ENCODE peak calls at places on chromosome 1, in eight cellular contexts. One of them, this sample, is unnamed.

GRCh38 chr1:202143768-202144509 is 598 bp downstream of the ARL8A start:
- DNase-seq in esophagus squamous epithelium: no peak
- DNase-seq in RPMI8226: peak; percentile 46
- DNase-seq in GM12865: peak; percentile 59
- DNase-seq in NCI-H1092 treated with DMSO at 0.1 percent for 48 hours: peak; percentile 29
- DNase-seq in CD8-positive, alpha-beta memory T cell: no peak
- DNase-seq in thoracic aorta: no peak
- DNase-seq in stimulated activated CD8-positive, alpha-beta memory T cell treated with anti-CD3 and anti-CD28 coated beads, Interleukin-12 subunit alpha, Interleukin-12 subunit beta, amount 100 ng/mL, for 1 hour: no peak
- DNase-seq in this sample: no peak

GRCh38 chr1:182191716-182192115 is 130.2 kb upstream of the ZNF648 start:
- DNase-seq in esophagus squamous epithelium: no peak
- DNase-seq in RPMI8226: no peak
- DNase-seq in GM12865: no peak
- DNase-seq in NCI-H1092 treated with DMSO at 0.1 percent for 48 hours: no peak
- DNase-seq in CD8-positive, alpha-beta memory T cell: no peak
- DNase-seq in thoracic aorta: no peak
- DNase-seq in stimulated activated CD8-positive, alpha-beta memory T cell treated with anti-CD3 and anti-CD28 coated beads, Interleukin-12 subunit alpha, Interleukin-12 subunit beta, amount 100 ng/mL, for 1 hour: no peak
- DNase-seq in this sample: no peak

GRCh38 chr1:229208481-229208880 is 62.4 kb upstream of the RAB4A start:
- DNase-seq in esophagus squamous epithelium: no peak
- DNase-seq in RPMI8226: no peak
- DNase-seq in GM12865: no peak
- DNase-seq in NCI-H1092 treated with DMSO at 0.1 percent for 48 hours: no peak
- DNase-seq in CD8-positive, alpha-beta memory T cell: no peak
- DNase-seq in thoracic aorta: no peak
- DNase-seq in stimulated activated CD8-positive, alpha-beta memory T cell treated with anti-CD3 and anti-CD28 coated beads, Interleukin-12 subunit alpha, Interleukin-12 subunit beta, amount 100 ng/mL, for 1 hour: no peak
- DNase-seq in this sample: no peak

GRCh38 chr1:103416681-103417318 is 108.7 kb upstream of the RNPC3 start:
- DNase-seq in esophagus squamous epithelium: no peak
- DNase-seq in RPMI8226: no peak
- DNase-seq in GM12865: no peak
- DNase-seq in NCI-H1092 treated with DMSO at 0.1 percent for 48 hours: no peak
- DNase-seq in CD8-positive, alpha-beta memory T cell: no peak
- DNase-seq in thoracic aorta: no peak
- DNase-seq in stimulated activated CD8-positive, alpha-beta memory T cell treated with anti-CD3 and anti-CD28 coated beads, Interleukin-12 subunit alpha, Interleukin-12 subunit beta, amount 100 ng/mL, for 1 hour: no peak
- DNase-seq in this sample: no peak

GRCh38 chr1:196355206-196355786 is 252.9 kb downstream of the KCNT2 start:
- DNase-seq in esophagus squamous epithelium: no peak
- DNase-seq in RPMI8226: peak; percentile 15
- DNase-seq in GM12865: peak; percentile 5
- DNase-seq in NCI-H1092 treated with DMSO at 0.1 percent for 48 hours: peak; percentile 31
- DNase-seq in CD8-positive, alpha-beta memory T cell: no peak
- DNase-seq in thoracic aorta: no peak
- DNase-seq in stimulated activated CD8-positive, alpha-beta memory T cell treated with anti-CD3 and anti-CD28 coated beads, Interleukin-12 subunit alpha, Interleukin-12 subunit beta, amount 100 ng/mL, for 1 hour: no peak
- DNase-seq in this sample: no peak

GRCh38 chr1:220084460-220084859 is 5.1 kb downstream of the BPNT1 start:
- DNase-seq in esophagus squamous epithelium: no peak
- DNase-seq in RPMI8226: no peak
- DNase-seq in GM12865: no peak
- DNase-seq in NCI-H1092 treated with DMSO at 0.1 percent for 48 hours: no peak
- DNase-seq in CD8-positive, alpha-beta memory T cell: no peak
- DNase-seq in thoracic aorta: no peak
- DNase-seq in stimulated activated CD8-positive, alpha-beta memory T cell treated with anti-CD3 and anti-CD28 coated beads, Interleukin-12 subunit alpha, Interleukin-12 subunit beta, amount 100 ng/mL, for 1 hour: no peak
- DNase-seq in this sample: no peak

GRCh38 chr1:31627930-31628421 is 10.5 kb downstream of the HCRTR1 start:
- DNase-seq in esophagus squamous epithelium: no peak
- DNase-seq in RPMI8226: no peak
- DNase-seq in GM12865: no peak
- DNase-seq in NCI-H1092 treated with DMSO at 0.1 percent for 48 hours: no peak
- DNase-seq in CD8-positive, alpha-beta memory T cell: no peak
- DNase-seq in thoracic aorta: peak; percentile 53
- DNase-seq in stimulated activated CD8-positive, alpha-beta memory T cell treated with anti-CD3 and anti-CD28 coated beads, Interleukin-12 subunit alpha, Interleukin-12 subunit beta, amount 100 ng/mL, for 1 hour: no peak
- DNase-seq in this sample: no peak

GRCh38 chr1:24705260-24706073 is 39.8 kb upstream of the CLIC4 start:
- DNase-seq in esophagus squamous epithelium: no peak
- DNase-seq in RPMI8226: peak; percentile 99
- DNase-seq in GM12865: peak; percentile 51
- DNase-seq in NCI-H1092 treated with DMSO at 0.1 percent for 48 hours: peak; percentile 99
- DNase-seq in CD8-positive, alpha-beta memory T cell: no peak
- DNase-seq in thoracic aorta: no peak
- DNase-seq in stimulated activated CD8-positive, alpha-beta memory T cell treated with anti-CD3 and anti-CD28 coated beads, Interleukin-12 subunit alpha, Interleukin-12 subunit beta, amount 100 ng/mL, for 1 hour: no peak
- DNase-seq in this sample: no peak

GRCh38 chr1:89910780-89911179 is 84.1 kb upstream of the ZNF326 start:
- DNase-seq in esophagus squamous epithelium: no peak
- DNase-seq in RPMI8226: no peak
- DNase-seq in GM12865: no peak
- DNase-seq in NCI-H1092 treated with DMSO at 0.1 percent for 48 hours: no peak
- DNase-seq in CD8-positive, alpha-beta memory T cell: no peak
- DNase-seq in thoracic aorta: no peak
- DNase-seq in stimulated activated CD8-positive, alpha-beta memory T cell treated with anti-CD3 and anti-CD28 coated beads, Interleukin-12 subunit alpha, Interleukin-12 subunit beta, amount 100 ng/mL, for 1 hour: no peak
- DNase-seq in this sample: no peak

GRCh38 chr1:201505505-201505893 is 1.4 kb downstream of the CSRP1 start:
- DNase-seq in esophagus squamous epithelium: no peak
- DNase-seq in RPMI8226: no peak
- DNase-seq in GM12865: no peak
- DNase-seq in NCI-H1092 treated with DMSO at 0.1 percent for 48 hours: peak; percentile 73
- DNase-seq in CD8-positive, alpha-beta memory T cell: no peak
- DNase-seq in thoracic aorta: no peak
- DNase-seq in stimulated activated CD8-positive, alpha-beta memory T cell treated with anti-CD3 and anti-CD28 coated beads, Interleukin-12 subunit alpha, Interleukin-12 subunit beta, amount 100 ng/mL, for 1 hour: no peak
- DNase-seq in this sample: no peak

GRCh38 chr1:160888926-160889325 is 3.9 kb upstream of the ITLN1 start:
- DNase-seq in esophagus squamous epithelium: no peak
- DNase-seq in RPMI8226: no peak
- DNase-seq in GM12865: no peak
- DNase-seq in NCI-H1092 treated with DMSO at 0.1 percent for 48 hours: no peak
- DNase-seq in CD8-positive, alpha-beta memory T cell: no peak
- DNase-seq in thoracic aorta: no peak
- DNase-seq in stimulated activated CD8-positive, alpha-beta memory T cell treated with anti-CD3 and anti-CD28 coated beads, Interleukin-12 subunit alpha, Interleukin-12 subunit beta, amount 100 ng/mL, for 1 hour: no peak
- DNase-seq in this sample: no peak

GRCh38 chr1:214006845-214007244 is 19.1 kb downstream of the PROX1 start:
- DNase-seq in esophagus squamous epithelium: no peak
- DNase-seq in RPMI8226: no peak
- DNase-seq in GM12865: no peak
- DNase-seq in NCI-H1092 treated with DMSO at 0.1 percent for 48 hours: no peak
- DNase-seq in CD8-positive, alpha-beta memory T cell: no peak
- DNase-seq in thoracic aorta: no peak
- DNase-seq in stimulated activated CD8-positive, alpha-beta memory T cell treated with anti-CD3 and anti-CD28 coated beads, Interleukin-12 subunit alpha, Interleukin-12 subunit beta, amount 100 ng/mL, for 1 hour: no peak
- DNase-seq in this sample: no peak

GRCh38 chr1:95640746-95641145 is 406.7 kb downstream of the RWDD3 start:
- DNase-seq in esophagus squamous epithelium: no peak
- DNase-seq in RPMI8226: peak; percentile 2
- DNase-seq in GM12865: no peak
- DNase-seq in NCI-H1092 treated with DMSO at 0.1 percent for 48 hours: peak; percentile 67
- DNase-seq in CD8-positive, alpha-beta memory T cell: no peak
- DNase-seq in thoracic aorta: no peak
- DNase-seq in stimulated activated CD8-positive, alpha-beta memory T cell treated with anti-CD3 and anti-CD28 coated beads, Interleukin-12 subunit alpha, Interleukin-12 subunit beta, amount 100 ng/mL, for 1 hour: no peak
- DNase-seq in this sample: no peak

GRCh38 chr1:181548491-181548890 is 65.2 kb downstream of the CACNA1E start:
- DNase-seq in esophagus squamous epithelium: no peak
- DNase-seq in RPMI8226: no peak
- DNase-seq in GM12865: no peak
- DNase-seq in NCI-H1092 treated with DMSO at 0.1 percent for 48 hours: no peak
- DNase-seq in CD8-positive, alpha-beta memory T cell: no peak
- DNase-seq in thoracic aorta: no peak
- DNase-seq in stimulated activated CD8-positive, alpha-beta memory T cell treated with anti-CD3 and anti-CD28 coated beads, Interleukin-12 subunit alpha, Interleukin-12 subunit beta, amount 100 ng/mL, for 1 hour: no peak
- DNase-seq in this sample: no peak

GRCh38 chr1:163163861-163164582 is 38.7 kb downstream of the RGS5 start:
- DNase-seq in esophagus squamous epithelium: no peak
- DNase-seq in RPMI8226: no peak
- DNase-seq in GM12865: no peak
- DNase-seq in NCI-H1092 treated with DMSO at 0.1 percent for 48 hours: no peak
- DNase-seq in CD8-positive, alpha-beta memory T cell: no peak
- DNase-seq in thoracic aorta: no peak
- DNase-seq in stimulated activated CD8-positive, alpha-beta memory T cell treated with anti-CD3 and anti-CD28 coated beads, Interleukin-12 subunit alpha, Interleukin-12 subunit beta, amount 100 ng/mL, for 1 hour: no peak
- DNase-seq in this sample: no peak